ENCODE peak calls at places on chromosomes 16 and 17, in six cellular contexts. V, A, T, X, K and L are unnamed samples.

GRCh38 chr16:50539822-50540710 is 8.1 kb upstream of the NKD1 start:
- DNase-seq in T (no peak), V (no peak), A (no peak), X (no peak), K (peak), L (no peak)

GRCh38 chr16:17258848-17259713 is 211.7 kb downstream of the XYLT1 start:
- DNase-seq in T (no peak), V (no peak), X (no peak), K (no peak), A (no peak), L (peak)

GRCh38 chr17:61389670-61390478 is 9.8 kb upstream of the TBX2 start:
- DNase-seq in A (peak), V (no peak), T (no peak), X (no peak), K (peak), L (no peak)

GRCh38 chr16:51877686-51878085 is 669.3 kb downstream of the TOX3 start:
- DNase-seq in V (no peak), X (no peak), K (no peak), T (no peak), A (no peak), L (peak)

GRCh38 chr17:80491478-80492342 is 15.3 kb upstream of the NPTX1 start:
- DNase-seq in K (peak), V (no peak), A (no peak), X (no peak), T (no peak), L (no peak)

GRCh38 chr16:64983226-64983625 is 138.6 kb downstream of the CDH11 start:
- DNase-seq in X (no peak), K (no peak), T (no peak), V (no peak), A (no peak), L (peak)

GRCh38 chr16:67665598-67665997 is 952 bp downstream of the ENKD1 start:
- DNase-seq in V (no peak), T (no peak), A (no peak), X (no peak), K (no peak), L (no peak)

GRCh38 chr16:82936941-82937551 is 310.3 kb downstream of the CDH13 start:
- DNase-seq in V (no peak), A (no peak), T (no peak), X (no peak), K (no peak), L (peak)

GRCh38 chr17:2710075-2710803 is 1.3 kb downstream of the CLUH start:
- DNase-seq in V (no peak), X (no peak), K (no peak), T (no peak), A (peak), L (peak)

GRCh38 chr17:336110-337021 is 16.2 kb downstream of the RPH3AL start:
- DNase-seq in V (no peak), K (peak), X (peak), A (peak), T (peak), L (no peak)

GRCh38 chr16:88305176-88305575 is 77.6 kb upstream of the ZNF469 start:
- DNase-seq in V (no peak), T (no peak), X (no peak), K (no peak), A (no peak), L (no peak)

GRCh38 chr17:83010323-83011200 is 68.8 kb upstream of the METRNL start:
- DNase-seq in V (no peak), K (no peak), T (peak), A (no peak), X (no peak), L (no peak)

DNA sequence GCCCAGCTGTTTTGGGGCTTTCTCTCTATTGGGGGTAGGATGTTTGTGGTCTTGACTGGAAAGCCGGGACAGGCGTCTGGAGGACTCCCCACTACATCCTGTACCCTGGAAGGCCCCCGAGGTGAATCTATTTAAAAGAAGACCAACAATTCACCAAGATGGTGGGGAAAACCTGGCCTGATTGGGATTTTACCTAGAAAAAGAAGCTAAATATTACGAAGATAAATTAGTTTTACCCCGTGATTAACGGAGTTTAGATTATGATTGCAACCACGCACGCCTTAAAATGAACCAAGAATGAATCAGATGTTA is 779 bp upstream of the CCDC102A start:
- DNase-seq in V (no peak), A (no peak), K (no peak), X (no peak), T (no peak), L (peak)
- H3K4me3 ChIP-seq in V (peak), A (peak), K (peak), X (peak), T (peak), L (peak)

DNA sequence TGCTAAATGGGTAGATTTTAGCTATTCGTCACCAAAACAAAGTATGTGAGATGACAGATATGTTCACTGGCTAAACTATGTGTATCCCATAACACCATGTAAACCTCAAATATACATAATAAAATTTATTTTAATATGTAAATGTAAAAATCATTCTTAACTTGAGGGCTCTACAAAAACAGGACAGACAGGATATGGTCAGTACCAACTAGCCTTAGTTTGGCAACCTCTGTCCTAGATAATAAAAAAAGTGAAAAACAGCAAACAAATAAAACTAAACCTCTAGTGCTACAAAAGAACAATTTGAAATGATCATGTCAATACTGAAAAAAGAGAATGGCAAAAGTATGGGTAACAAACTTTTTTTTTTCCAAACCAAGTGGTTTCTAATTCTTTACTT is 33.8 kb downstream of the NCOR1 start:
- DNase-seq in K (no peak), A (no peak), X (no peak), T (no peak), V (no peak), L (no peak)
- H3K4me3 ChIP-seq in K (no peak), A (no peak), X (no peak), T (no peak), V (no peak), L (no peak)

DNA sequence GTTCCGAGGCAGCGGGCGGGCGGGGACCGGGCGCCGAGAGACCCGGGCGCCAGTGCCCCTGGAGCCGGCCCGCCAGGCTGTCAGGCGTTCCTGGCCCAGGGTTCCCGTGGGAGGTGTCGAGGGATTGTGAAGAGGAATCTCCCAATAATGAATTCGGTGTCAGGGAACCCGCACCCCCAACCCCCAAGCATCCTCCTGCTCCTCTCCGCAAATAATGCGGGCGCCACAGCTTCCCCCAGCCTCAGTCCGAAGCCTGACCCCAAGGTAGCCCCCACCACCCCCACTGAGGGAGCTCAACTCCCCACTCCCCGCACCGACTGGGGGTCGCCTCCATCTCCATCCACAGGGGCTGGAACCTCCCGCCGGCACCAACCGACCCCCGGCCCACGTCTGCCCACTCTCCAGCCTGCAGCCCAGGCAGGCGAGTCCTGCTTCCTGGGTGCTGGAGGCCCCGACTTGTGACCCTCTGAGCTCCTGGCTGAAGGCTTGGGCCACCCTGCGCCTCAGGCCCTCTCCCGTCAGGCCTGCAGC is 641 bp upstream of the CASKIN1 start:
- DNase-seq in A (no peak), V (no peak), K (no peak), T (no peak), X (no peak), L (no peak)
- H3K4me3 ChIP-seq in A (no peak), V (no peak), K (peak), T (peak), X (no peak), L (no peak)

GRCh38 chr17:43779145-43780125 is 658 bp upstream of the DUSP3 start:
- DNase-seq in X (no peak), T (no peak), K (peak), A (no peak), V (no peak), L (no peak)
- H3K4me3 ChIP-seq in X (peak), T (peak), K (peak), A (peak), V (peak), L (peak)

GRCh38 chr17:39666231-39666600 is 1.1 kb downstream of the TCAP start:
- DNase-seq in K (no peak), X (no peak), T (no peak), V (no peak), A (no peak), L (no peak)
- H3K4me3 ChIP-seq in K (no peak), X (no peak), T (no peak), V (no peak), A (no peak), L (no peak)

DNA sequence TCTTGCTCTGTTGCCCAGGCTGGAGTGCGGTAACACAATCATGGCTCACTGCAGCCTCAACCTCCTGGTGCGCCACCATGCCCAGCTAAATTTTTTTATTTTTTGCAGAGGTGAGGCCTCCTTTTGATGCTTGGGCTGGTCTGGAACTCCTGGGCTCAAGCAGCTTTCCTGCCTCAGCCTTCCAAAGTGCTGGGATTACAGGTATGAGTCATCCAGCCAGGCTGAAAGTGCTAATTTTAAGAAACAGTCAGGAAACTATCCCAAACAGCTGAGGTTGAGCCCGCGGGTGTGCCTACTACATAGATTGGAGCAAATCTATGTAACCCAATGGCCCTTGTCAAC is 738 bp upstream of the XPO6 start:
- DNase-seq in V (no peak), T (no peak), K (no peak), X (no peak), A (no peak), L (peak)
- H3K4me3 ChIP-seq in V (peak), T (peak), K (peak), X (peak), A (peak), L (peak)

GRCh38 chr17:58416396-58416795 is 938 bp downstream of the RNF43 start:
- DNase-seq in K (no peak), A (no peak), X (no peak), V (no peak), T (no peak), L (no peak)
- H3K4me3 ChIP-seq in K (peak), A (peak), X (peak), V (peak), T (peak), L (no peak)

DNA sequence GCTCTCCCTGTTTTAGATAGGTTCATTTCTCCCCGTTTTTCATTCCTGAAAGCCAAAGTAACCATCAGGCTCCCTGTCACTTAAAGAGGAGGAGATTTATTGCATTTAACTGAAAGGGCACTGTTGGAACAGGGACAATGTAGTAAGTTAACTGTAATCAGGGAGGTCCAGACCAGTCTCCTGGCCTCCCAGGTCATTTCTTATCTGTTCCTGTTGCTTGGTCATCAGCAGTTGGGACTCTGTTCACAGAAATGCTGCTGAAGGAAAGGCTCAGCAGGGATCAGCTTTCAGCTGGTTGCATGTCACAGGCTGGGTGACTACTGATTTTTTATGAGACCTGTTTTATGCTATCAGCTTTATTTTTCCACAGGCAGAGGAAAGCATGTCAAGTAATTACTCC is 622.6 kb upstream of the GOT2 start:
- DNase-seq in A (no peak), K (peak), T (no peak), V (no peak), X (no peak), L (no peak)
- H3K4me3 ChIP-seq in A (no peak), K (no peak), T (no peak), V (no peak), X (no peak), L (no peak)

GRCh38 chr17:64544742-64545141 is 38.0 kb downstream of the CEP95 start:
- DNase-seq in V (no peak), K (no peak), X (no peak), T (no peak), A (no peak), L (no peak)

GRCh38 chr17:64536913-64537312 is 30.1 kb downstream of the CEP95 start:
- DNase-seq in V (no peak), T (no peak), A (no peak), X (no peak), K (no peak), L (no peak)

GRCh38 chr17:64538508-64539120 is 31.8 kb downstream of the CEP95 start:
- DNase-seq in A (no peak), X (no peak), K (no peak), T (no peak), V (no peak), L (no peak)

GRCh38 chr17:64537488-64537887 is 30.7 kb downstream of the CEP95 start:
- DNase-seq in X (no peak), A (no peak), K (no peak), V (no peak), T (no peak), L (no peak)

DNA sequence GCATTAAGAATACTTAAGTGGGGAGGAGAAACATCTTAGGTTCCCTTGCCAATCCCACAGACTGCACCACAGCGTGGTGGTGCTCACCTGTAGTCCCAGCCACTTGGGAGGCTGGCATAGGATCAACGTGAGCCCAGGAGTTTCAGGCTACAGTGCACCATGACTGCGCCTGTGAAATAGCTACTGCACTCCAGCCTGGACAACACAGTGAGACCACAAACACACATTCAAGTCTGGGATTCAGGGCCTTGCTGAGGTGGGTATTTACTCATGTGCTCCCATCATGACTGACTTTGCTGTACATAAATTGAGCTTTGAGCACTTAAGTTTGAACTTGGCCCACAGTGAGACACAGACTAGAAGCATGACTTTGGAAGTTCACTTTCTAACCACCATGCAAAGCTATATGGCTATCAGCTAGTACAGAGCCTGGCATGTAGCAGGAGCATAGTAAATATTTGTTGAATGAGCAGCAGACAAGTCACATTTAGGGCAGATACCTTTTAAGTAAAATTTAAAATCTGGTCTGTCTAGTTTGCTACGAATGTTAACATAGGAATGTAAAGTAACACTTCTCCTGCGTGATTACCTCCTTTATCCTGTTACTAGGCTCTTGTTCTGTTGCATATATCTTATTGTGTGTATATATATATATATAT is 33.5 kb downstream of the CEP95 start:
- DNase-seq in X (no peak), K (no peak), T (no peak), V (no peak), A (no peak), L (no peak)
- H3K4me3 ChIP-seq in X (no peak), K (no peak), T (no peak), V (no peak), A (no peak), L (no peak)